ENCODE peak calls at places on chromosomes 1 and 21, in four cellular contexts. One of them, this sample, is unnamed.

GRCh38 chr1:98693385-98693784 is 31.9 kb downstream of the SNX7 start:
- DNase-seq in cardiac fibroblast: no peak
- DNase-seq in amniotic stem cell: no peak
- DNase-seq in stimulated activated CD8-positive, alpha-beta memory T cell treated with anti-CD3 and anti-CD28 coated beads, Interleukin-15, amount 100 ng/mL, for 1 hour: no peak
- DNase-seq in this sample: no peak

GRCh38 chr1:230712470-230712942 is 1.4 kb downstream of the AGT start:
- DNase-seq in cardiac fibroblast: no peak
- DNase-seq in amniotic stem cell: no peak
- DNase-seq in stimulated activated CD8-positive, alpha-beta memory T cell treated with anti-CD3 and anti-CD28 coated beads, Interleukin-15, amount 100 ng/mL, for 1 hour: no peak
- DNase-seq in this sample: no peak

GRCh38 chr1:236654957-236655356 is 31.3 kb upstream of the ACTN2 start:
- DNase-seq in cardiac fibroblast: no peak
- DNase-seq in amniotic stem cell: no peak
- DNase-seq in stimulated activated CD8-positive, alpha-beta memory T cell treated with anti-CD3 and anti-CD28 coated beads, Interleukin-15, amount 100 ng/mL, for 1 hour: no peak
- DNase-seq in this sample: no peak

GRCh38 chr1:111720977-111721670 is 18.1 kb downstream of the INKA2 start:
- DNase-seq in cardiac fibroblast: peak; percentile 42
- DNase-seq in amniotic stem cell: no peak
- DNase-seq in stimulated activated CD8-positive, alpha-beta memory T cell treated with anti-CD3 and anti-CD28 coated beads, Interleukin-15, amount 100 ng/mL, for 1 hour: no peak
- DNase-seq in this sample: no peak

GRCh38 chr1:90616395-90616794 is 100.7 kb downstream of the BARHL2 start:
- DNase-seq in cardiac fibroblast: peak; percentile 11
- DNase-seq in amniotic stem cell: no peak
- DNase-seq in stimulated activated CD8-positive, alpha-beta memory T cell treated with anti-CD3 and anti-CD28 coated beads, Interleukin-15, amount 100 ng/mL, for 1 hour: no peak
- DNase-seq in this sample: no peak

GRCh38 chr1:156889802-156890585 is 3.5 kb upstream of the PEAR1 start:
- DNase-seq in cardiac fibroblast: peak; percentile 89
- DNase-seq in amniotic stem cell: peak; percentile 71
- DNase-seq in stimulated activated CD8-positive, alpha-beta memory T cell treated with anti-CD3 and anti-CD28 coated beads, Interleukin-15, amount 100 ng/mL, for 1 hour: peak; percentile 37
- DNase-seq in this sample: peak; percentile 59

GRCh38 chr1:79255421-79255820 is 248.9 kb upstream of the ADGRL4 start:
- DNase-seq in cardiac fibroblast: no peak
- DNase-seq in amniotic stem cell: no peak
- DNase-seq in stimulated activated CD8-positive, alpha-beta memory T cell treated with anti-CD3 and anti-CD28 coated beads, Interleukin-15, amount 100 ng/mL, for 1 hour: no peak
- DNase-seq in this sample: no peak

GRCh38 chr1:8969937-8970336 is 24.3 kb downstream of the CA6 start:
- DNase-seq in cardiac fibroblast: no peak
- DNase-seq in amniotic stem cell: no peak
- DNase-seq in stimulated activated CD8-positive, alpha-beta memory T cell treated with anti-CD3 and anti-CD28 coated beads, Interleukin-15, amount 100 ng/mL, for 1 hour: no peak
- DNase-seq in this sample: no peak

GRCh38 chr1:236282719-236283118 is 961 bp upstream of the ERO1B start:
- DNase-seq in cardiac fibroblast: no peak
- DNase-seq in amniotic stem cell: no peak
- DNase-seq in stimulated activated CD8-positive, alpha-beta memory T cell treated with anti-CD3 and anti-CD28 coated beads, Interleukin-15, amount 100 ng/mL, for 1 hour: no peak
- DNase-seq in this sample: no peak

GRCh38 chr1:240734001-240734400 is 122.0 kb upstream of the GREM2 start:
- DNase-seq in cardiac fibroblast: no peak
- DNase-seq in amniotic stem cell: no peak
- DNase-seq in stimulated activated CD8-positive, alpha-beta memory T cell treated with anti-CD3 and anti-CD28 coated beads, Interleukin-15, amount 100 ng/mL, for 1 hour: no peak
- DNase-seq in this sample: no peak

GRCh38 chr21:45634511-45635183 is 8.9 kb upstream of the PCBP3 start:
- DNase-seq in cardiac fibroblast: peak; percentile 39
- DNase-seq in amniotic stem cell: no peak
- DNase-seq in stimulated activated CD8-positive, alpha-beta memory T cell treated with anti-CD3 and anti-CD28 coated beads, Interleukin-15, amount 100 ng/mL, for 1 hour: no peak
- DNase-seq in this sample: peak; percentile 70